ENCODE peak calls at places on chromosomes 6 and 20, in nine cellular contexts. W is left ventricle myocardium inferior; H is colonic mucosa; A is heart left ventricle; D is CD8-positive, alpha-beta memory T cell; G is adrenal gland; O is HCT116; Q is prostate gland; K is heart right ventricle. B is an unnamed sample. For H3K36me3, the result is how much of the 10 kb centered on the place peaks cover.

GRCh38 chr6:101478891-101479290 is 85.4 kb downstream of the GRIK2 start:
- DNase-seq in D (no peak), W (no peak), H (no peak), G (no peak), A (no peak), K (no peak), O (no peak), Q (no peak), B (no peak)

GRCh38 chr20:38293490-38294333 is 10.2 kb upstream of the BPI start:
- DNase-seq in W (no peak), G (no peak), D (no peak), A (no peak), K (no peak), Q (no peak), O (no peak), H (no peak), B (no peak)

GRCh38 chr20:9068232-9068781 is 580 bp upstream of the PLCB4 start:
- DNase-seq in O (no peak), A (peak), G (no peak), H (peak), K (peak), D (no peak), W (peak), Q (peak), B (no peak)

GRCh38 chr20:38113401-38114325 is 51.4 kb downstream of the TGM2 start:
- DNase-seq in O (peak), A (peak), K (no peak), G (no peak), Q (no peak), H (peak), W (no peak), D (no peak), B (peak)

GRCh38 chr6:22956029-22956715 is 386.8 kb downstream of the HDGFL1 start:
- DNase-seq in Q (peak), G (no peak), H (no peak), A (no peak), D (no peak), K (no peak), W (no peak), O (no peak), B (no peak)

GRCh38 chr6:2718334-2719052 is 32.2 kb downstream of the MYLK4 start:
- DNase-seq in W (no peak), A (no peak), G (no peak), Q (no peak), O (no peak), H (no peak), K (no peak), D (no peak), B (no peak)

GRCh38 chr20:41616228-41616627 is 1.9 kb downstream of the CHD6 start:
- DNase-seq in Q (no peak), O (no peak), W (no peak), K (no peak), A (no peak), H (no peak), D (no peak), G (no peak), B (no peak)

GRCh38 chr6:158840465-158840864 is 21.3 kb upstream of the EZR start:
- DNase-seq in W (no peak), A (no peak), H (no peak), K (no peak), Q (no peak), O (no peak), D (no peak), G (no peak), B (no peak)

GRCh38 chr20:14518648-14519047 is 181.2 kb upstream of the FLRT3 start:
- DNase-seq in A (no peak), W (no peak), G (no peak), O (no peak), K (no peak), D (no peak), Q (no peak), H (no peak), B (no peak)

GRCh38 chr6:15087234-15087633 is 158.6 kb upstream of the JARID2 start:
- DNase-seq in A (no peak), W (no peak), G (no peak), D (no peak), O (no peak), K (no peak), Q (no peak), H (no peak), B (no peak)

GRCh38 chr6:6972456-6972855 is 135.3 kb upstream of the RREB1 start:
- DNase-seq in H (no peak), W (no peak), O (no peak), K (no peak), Q (no peak), G (peak), D (no peak), A (no peak), B (no peak)

GRCh38 chr6:155604991-155605390 is 149.4 kb upstream of the NOX3 start:
- DNase-seq in K (no peak), O (no peak), D (no peak), A (no peak), Q (no peak), H (no peak), G (no peak), W (no peak), B (no peak)

GRCh38 chr6:51323056-51323455 is 504.4 kb downstream of the TFAP2B start:
- DNase-seq in K (no peak), D (no peak), H (no peak), W (no peak), Q (no peak), A (no peak), G (no peak), O (no peak), B (no peak)

GRCh38 chr6:107655245-107655644 is 165.3 kb downstream of the SOBP start:
- DNase-seq in W (no peak), D (no peak), A (no peak), K (no peak), Q (no peak), H (no peak), G (no peak), O (no peak), B (no peak)

GRCh38 chr20:9634327-9634726 is 119.9 kb downstream of the LAMP5 start:
- DNase-seq in G (no peak), A (no peak), Q (no peak), D (no peak), K (no peak), O (no peak), W (no peak), H (no peak), B (no peak)

GRCh38 chr20:63977392-63978276 is 1.8 kb downstream of the SAMD10 start:
- DNase-seq in O (no peak), D (peak), G (no peak), Q (no peak), W (no peak), H (no peak), K (peak), A (no peak), B (no peak)

GRCh38 chr20:58309607-58310290 is at the start of gene RAB22A:
- DNase-seq in K (peak), G (peak), Q (peak), O (peak), A (peak), H (peak), D (peak), W (peak), B (peak)

GRCh38 chr6:33124525-33124901 is 48.7 kb downstream of the HLA-DPB1 start:
- DNase-seq in G (no peak), D (no peak), Q (no peak), O (no peak), K (no peak), W (no peak), H (no peak), A (no peak), B (no peak)

GRCh38 chr6:142482973-142483372 is 181.2 kb downstream of the ADGRG6 start:
- DNase-seq in O (no peak), D (no peak), G (no peak), H (no peak), K (no peak), Q (no peak), W (no peak), A (no peak), B (no peak)

GRCh38 chr20:38129248-38129865 is 35.7 kb downstream of the TGM2 start:
- DNase-seq in Q (no peak), H (no peak), G (no peak), O (no peak), A (no peak), W (no peak), K (no peak), D (no peak), B (no peak)

GRCh38 chr6:39847216-39847615 is 55.0 kb downstream of the DAAM2 start:
- DNase-seq in D (no peak), Q (no peak), A (peak), W (peak), G (no peak), K (peak), O (no peak), H (no peak), B (peak)

GRCh38 chr6:116462516-116462915 is 1.3 kb downstream of the CALHM6 start:
- DNase-seq in G (no peak), K (no peak), O (no peak), H (no peak), Q (no peak), A (no peak), D (no peak), W (no peak), B (no peak)

GRCh38 chr6:105990151-105990550 is 96.0 kb upstream of the PRDM1 start:
- DNase-seq in D (no peak), Q (no peak), H (no peak), G (no peak), A (no peak), W (no peak), K (no peak), O (no peak), B (no peak)

GRCh38 chr6:22251331-22251730 is 45.5 kb downstream of the PRL start:
- DNase-seq in O (no peak), Q (no peak), G (no peak), D (no peak), A (no peak), K (no peak), H (no peak), W (no peak), B (no peak)

GRCh38 chr6:116561377-116562018 is 7.9 kb downstream of the CALHM4 start:
- DNase-seq in K (peak), W (peak), D (peak), H (peak), G (peak), O (peak), Q (peak), A (peak), B (peak)

GRCh38 chr6:1381397-1382330 is 7.7 kb upstream of the FOXF2 start:
- DNase-seq in A (peak), W (no peak), O (no peak), K (peak), G (no peak), H (peak), D (no peak), Q (no peak), B (peak)

GRCh38 chr6:336159-337114 is 44.1 kb downstream of the DUSP22 start:
- DNase-seq in Q (no peak), W (peak), G (no peak), A (no peak), O (no peak), D (no peak), H (no peak), K (no peak), B (no peak)

GRCh38 chr20:38725959-38726848 is 1.9 kb downstream of the SLC32A1 start:
- DNase-seq in W (no peak), O (no peak), Q (no peak), H (no peak), A (no peak), G (no peak), D (peak), K (no peak), B (no peak)

GRCh38 chr6:148565931-148566663 is 180.7 kb upstream of the UST start:
- DNase-seq in A (peak), K (no peak), G (peak), D (no peak), W (no peak), H (no peak), O (peak), Q (no peak), B (peak)

GRCh38 chr20:13525225-13525940 is 113.3 kb downstream of the TASP1 start:
- DNase-seq in Q (no peak), K (no peak), G (peak), A (no peak), H (no peak), O (no peak), W (no peak), D (no peak), B (no peak)

GRCh38 chr6:947235-947934 is 254.4 kb upstream of the EXOC2 start:
- DNase-seq in O (no peak), D (no peak), H (no peak), Q (no peak), A (no peak), W (no peak), K (no peak), G (no peak), B (no peak)

GRCh38 chr6:10668126-10668917 is 26.1 kb downstream of the C6orf52 start:
- DNase-seq in W (no peak), O (no peak), D (no peak), Q (no peak), G (no peak), H (no peak), K (no peak), A (no peak), B (no peak)

GRCh38 chr20:2386516-2387179 is 5.9 kb downstream of the TGM6 start:
- DNase-seq in W (no peak), G (no peak), Q (no peak), O (no peak), K (no peak), D (no peak), H (no peak), A (no peak), B (no peak)

GRCh38 chr6:142172758-142173157 is 25.7 kb downstream of the VTA1 start:
- DNase-seq in K (no peak), A (no peak), G (no peak), O (no peak), H (no peak), D (no peak), W (no peak), Q (no peak), B (no peak)

GRCh38 chr20:5272268-5272667 is 44.5 kb downstream of the PROKR2 start:
- DNase-seq in D (no peak), G (no peak), A (no peak), H (no peak), W (no peak), O (no peak), K (no peak), Q (no peak), B (no peak)

GRCh38 chr6:50030777-50031562 is 9.2 kb upstream of the DEFB110 start:
- DNase-seq in K (no peak), D (no peak), H (no peak), G (peak), A (no peak), Q (no peak), W (no peak), O (peak), B (no peak)

GRCh38 chr6:96814581-96814980 is 22.7 kb downstream of the GPR63 start:
- DNase-seq in G (no peak), O (no peak), H (no peak), Q (no peak), A (no peak), K (no peak), D (no peak), W (no peak), B (no peak)

GRCh38 chr20:44475372-44475693 is 341 bp upstream of the TTPAL start:
- DNase-seq in G (peak), K (no peak), Q (no peak), H (no peak), A (no peak), W (no peak), D (no peak), O (no peak), B (no peak)
- H3K4me3 ChIP-seq in G (no peak), K (peak), Q (peak), H (peak), A (peak), W (peak), D (peak), O (peak), B (peak)

GRCh38 chr6:54361188-54361587 is 52.9 kb downstream of the TINAG start:
- DNase-seq in A (no peak), K (no peak), G (no peak), H (no peak), O (no peak), D (no peak), W (no peak), Q (no peak), B (no peak)
- H3K27ac ChIP-seq in A (no peak), K (no peak), G (no peak), H (no peak), O (no peak), D (no peak), W (no peak), Q (no peak), B (no peak)

GRCh38 chr20:59822291-59823029 is 111.0 kb downstream of the SYCP2 start:
- DNase-seq in D (no peak), H (peak), O (no peak), G (no peak), W (no peak), Q (no peak), K (no peak), A (no peak), B (peak)

GRCh38 chr20:59820204-59821041 is 113.0 kb downstream of the SYCP2 start:
- DNase-seq in K (peak), D (no peak), H (peak), G (no peak), O (no peak), A (peak), Q (no peak), W (peak), B (peak)

GRCh38 chr20:59823030-59823423 is 110.4 kb downstream of the SYCP2 start:
- DNase-seq in H (peak), D (no peak), Q (no peak), K (no peak), O (no peak), W (no peak), G (no peak), A (no peak), B (peak)

GRCh38 chr20:59821201-59821600 is 112.2 kb downstream of the SYCP2 start:
- DNase-seq in G (no peak), O (no peak), W (no peak), A (no peak), K (no peak), H (peak), Q (no peak), D (no peak), B (no peak)

GRCh38 chr20:59821788-59822187 is 111.6 kb downstream of the SYCP2 start:
- DNase-seq in D (no peak), O (no peak), W (no peak), Q (no peak), K (no peak), H (peak), A (no peak), G (no peak), B (no peak)
- H3K36me3 ChIP-seq in D (under half), O (under half), W (under half), Q (under half), K (under half), H (under half), A (under half), G (under half), B (under half)

GRCh38 chr6:12572884-12573824 is 143.4 kb upstream of the PHACTR1 start:
- DNase-seq in D (no peak), G (peak), O (no peak), W (no peak), Q (no peak), A (no peak), H (peak), K (no peak), B (no peak)
- H3K4me3 ChIP-seq in D (no peak), G (no peak), O (no peak), W (no peak), Q (no peak), A (no peak), H (no peak), K (no peak), B (no peak)

GRCh38 chr6:170038251-170038650 is 252.6 kb downstream of the DLL1 start:
- DNase-seq in A (no peak), O (no peak), Q (no peak), K (no peak), D (no peak), W (no peak), G (no peak), H (no peak), B (no peak)

GRCh38 chr6:170037541-170038250 is 253.2 kb downstream of the DLL1 start:
- DNase-seq in K (no peak), Q (no peak), O (no peak), D (no peak), G (peak), H (peak), W (no peak), A (no peak), B (no peak)

GRCh38 chr6:170035896-170036295 is 255.0 kb downstream of the DLL1 start:
- DNase-seq in W (no peak), Q (no peak), A (no peak), K (no peak), D (no peak), G (no peak), O (no peak), H (no peak), B (no peak)

GRCh38 chr6:170038717-170039116 is 252.2 kb downstream of the DLL1 start:
- DNase-seq in K (no peak), D (no peak), O (no peak), Q (no peak), W (no peak), H (no peak), G (no peak), A (no peak), B (no peak)

DNA sequence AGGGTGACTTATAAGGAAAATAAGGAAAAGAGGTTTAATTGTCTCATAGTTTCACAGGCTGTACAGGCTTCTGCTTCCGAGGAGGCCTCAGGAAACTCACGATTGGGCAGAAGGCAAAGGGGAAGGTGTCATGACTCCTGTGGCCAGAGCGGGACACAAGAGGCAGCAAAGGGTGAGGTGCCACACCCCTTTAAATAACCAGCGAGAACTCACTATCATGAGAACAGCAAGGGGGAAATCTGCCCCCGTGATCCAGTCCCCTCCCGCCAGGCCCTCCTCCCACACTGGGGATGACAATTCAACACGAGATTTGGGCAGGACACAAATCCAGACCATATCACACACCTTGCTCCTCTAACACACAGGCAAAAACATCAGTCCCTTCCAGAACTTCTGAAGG is 254.0 kb downstream of the DLL1 start:
- DNase-seq in A (no peak), G (peak), W (no peak), H (no peak), Q (no peak), D (no peak), O (no peak), K (no peak), B (no peak)
- H3K27ac ChIP-seq in A (no peak), G (no peak), W (no peak), H (peak), Q (no peak), D (no peak), O (no peak), K (peak), B (no peak)

GRCh38 chr20:62854121-62854520 is 7.5 kb downstream of the TCFL5 start:
- DNase-seq in O (no peak), Q (no peak), H (no peak), W (no peak), K (no peak), A (no peak), D (no peak), G (no peak), B (no peak)

GRCh38 chr20:62850333-62850974 is 11.2 kb downstream of the TCFL5 start:
- DNase-seq in H (no peak), O (no peak), Q (no peak), K (no peak), D (no peak), A (no peak), W (no peak), G (no peak), B (no peak)

GRCh38 chr20:62855120-62855519 is 6.5 kb downstream of the TCFL5 start:
- DNase-seq in H (no peak), K (no peak), W (no peak), A (no peak), D (no peak), O (no peak), Q (no peak), G (no peak), B (no peak)

GRCh38 chr20:62852196-62852595 is 9.4 kb downstream of the TCFL5 start:
- DNase-seq in A (no peak), H (no peak), O (no peak), Q (no peak), G (no peak), D (no peak), K (no peak), W (no peak), B (no peak)

DNA sequence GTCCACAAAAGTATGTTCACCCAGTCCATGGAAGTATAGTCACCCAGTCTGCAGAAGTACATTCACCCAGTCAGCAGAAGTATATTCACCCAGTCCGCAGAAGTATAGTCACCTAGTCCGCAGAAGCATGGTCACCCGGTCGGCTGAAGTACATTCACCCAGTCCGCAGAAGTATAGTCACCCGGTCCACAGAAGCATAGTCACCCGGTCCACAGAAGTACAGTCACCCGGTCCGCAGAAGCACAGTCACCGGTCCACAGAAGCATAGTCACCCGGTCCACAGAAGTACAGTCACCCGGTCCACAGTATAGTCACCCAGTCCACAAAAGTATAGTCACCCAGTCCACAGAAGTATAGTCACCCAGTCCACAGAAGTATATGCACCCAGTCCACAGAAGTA is 8.8 kb downstream of the TCFL5 start:
- DNase-seq in W (no peak), G (no peak), K (no peak), H (no peak), A (no peak), Q (no peak), D (no peak), O (no peak), B (no peak)
- H3K36me3 ChIP-seq in W (under half), G (under half), K (half or more), H (under half), A (under half), Q (under half), D (under half), O (under half), B (under half)

B was measured in right atrium auricular region.